ENCODE peak calls at places on chromosomes 6 and 20, in seven cellular contexts. O is AG04450, I is OCI-LY7, Y is IMR-90, Q is lung, H is upper lobe of right lung, W is transverse colon. D is an unnamed sample. For H3K9me3, the result is how much of the 10 kb centered on the place peaks cover.

GRCh38 chr20:34062651-34063482 is 49.2 kb downstream of the EIF2S2 start:
- DNase-seq in O (no peak), I (no peak), Y (peak), Q (no peak), H (no peak), W (no peak), D (no peak)

GRCh38 chr6:56729719-56730118 is 87.0 kb upstream of the DST start:
- DNase-seq in O (no peak), I (no peak), Y (peak), Q (no peak), H (no peak), W (no peak), D (no peak)

GRCh38 chr6:47303383-47303782 is 6.3 kb downstream of the TNFRSF21 start:
- DNase-seq in O (no peak), I (no peak), Y (no peak), Q (no peak), H (no peak), W (no peak), D (no peak)

GRCh38 chr6:2231438-2231837 is 14.0 kb downstream of the GMDS start:
- DNase-seq in O (no peak), I (no peak), Y (peak), Q (no peak), H (no peak), W (no peak), D (no peak)

GRCh38 chr6:158536084-158536890 is 23.6 kb upstream of the TMEM181 start:
- DNase-seq in O (no peak), I (peak), Y (peak), Q (peak), H (peak), W (peak), D (no peak)

GRCh38 chr6:37242429-37243052 is 15.0 kb upstream of the TBC1D22B start:
- DNase-seq in O (peak), I (no peak), Y (peak), Q (peak), H (no peak), W (no peak), D (peak)

GRCh38 chr6:108359901-108360882 is 65.3 kb downstream of the AFG1L start:
- DNase-seq in O (no peak), I (peak), Y (peak), Q (no peak), H (no peak), W (no peak), D (no peak)

GRCh38 chr6:142929751-142930358 is 15.1 kb downstream of the HIVEP2 start:
- DNase-seq in O (no peak), I (no peak), Y (peak), Q (no peak), H (no peak), W (no peak), D (no peak)

GRCh38 chr20:46512943-46513844 is at the start of gene ZNF334:
- DNase-seq in O (no peak), I (no peak), Y (peak), Q (peak), H (peak), W (peak), D (no peak)

GRCh38 chr6:11381801-11382513 is 149.5 kb upstream of the NEDD9 start:
- DNase-seq in O (no peak), I (peak), Y (no peak), Q (peak), H (peak), W (peak), D (no peak)

GRCh38 chr20:8267009-8267408 is 134.9 kb downstream of the PLCB1 start:
- DNase-seq in O (no peak), I (no peak), Y (no peak), Q (no peak), H (no peak), W (no peak), D (no peak)

GRCh38 chr6:10559492-10560150 is 38.5 kb downstream of the GCNT2 start:
- DNase-seq in O (no peak), I (no peak), Y (no peak), Q (no peak), H (no peak), W (no peak), D (no peak)

GRCh38 chr6:30493643-30494250 is 4.4 kb downstream of the HLA-E start:
- DNase-seq in O (no peak), I (no peak), Y (no peak), Q (no peak), H (no peak), W (no peak), D (no peak)

GRCh38 chr6:113859349-113860164 is 2.4 kb downstream of the MARCKS start:
- DNase-seq in O (no peak), I (no peak), Y (peak), Q (no peak), H (peak), W (peak), D (no peak)

GRCh38 chr6:169780571-169781091 is 29.2 kb downstream of the ERMARD start:
- DNase-seq in O (peak), I (no peak), Y (peak), Q (no peak), H (no peak), W (no peak), D (peak)

GRCh38 chr6:30491963-30492616 is 2.8 kb downstream of the HLA-E start:
- DNase-seq in O (no peak), I (no peak), Y (no peak), Q (no peak), H (no peak), W (no peak), D (no peak)

GRCh38 chr6:30770164-30770563 is 25.8 kb upstream of the IER3 start:
- DNase-seq in O (no peak), I (no peak), Y (peak), Q (no peak), H (no peak), W (no peak), D (no peak)

GRCh38 chr6:150038202-150038830 is 13.0 kb upstream of the RAET1L start:
- DNase-seq in O (no peak), I (no peak), Y (no peak), Q (no peak), H (no peak), W (no peak), D (no peak)

GRCh38 chr6:148342146-148343027 is at the start of gene SASH1:
- DNase-seq in O (peak), I (no peak), Y (peak), Q (peak), H (peak), W (peak), D (peak)

GRCh38 chr20:56975838-56976237 is 290.6 kb downstream of the BMP7 start:
- DNase-seq in O (no peak), I (no peak), Y (no peak), Q (no peak), H (no peak), W (no peak), D (no peak)

GRCh38 chr20:17637985-17638640 is 43.9 kb downstream of the RRBP1 start:
- DNase-seq in O (no peak), I (no peak), Y (no peak), Q (no peak), H (no peak), W (no peak), D (no peak)
- H3K27ac ChIP-seq in O (no peak), I (no peak), Y (no peak), Q (no peak), H (no peak), W (no peak), D (peak)

GRCh38 chr20:55782861-55783260 is 222.5 kb downstream of the CBLN4 start:
- DNase-seq in O (no peak), I (no peak), Y (no peak), Q (no peak), H (no peak), W (no peak), D (no peak)
- H3K9me3 ChIP-seq in O (under half), I (under half), Y (under half), Q (under half), H (under half), W (under half), D (under half)

GRCh38 chr20:35297153-35297552 is 4.9 kb upstream of the FAM83C start:
- DNase-seq in O (no peak), I (no peak), Y (no peak), Q (no peak), H (no peak), W (no peak), D (no peak)
- TF ChIP-seq CTCF in O (no peak), I (no peak), Y (no peak), Q (no peak), H (no peak), W (no peak), D (no peak)

GRCh38 chr6:52532457-52532856 is 44.4 kb downstream of the TRAM2 start:
- DNase-seq in O (no peak), I (no peak), Y (peak), Q (no peak), H (no peak), W (no peak), D (no peak)
- H3K27ac ChIP-seq in O (no peak), I (no peak), Y (peak), Q (no peak), H (no peak), W (no peak), D (no peak)

GRCh38 chr6:138757131-138757530 is 16.4 kb upstream of the CCDC28A start:
- DNase-seq in O (no peak), I (no peak), Y (no peak), Q (no peak), H (no peak), W (no peak), D (no peak)
- H3K9me3 ChIP-seq in O (under half), I (under half), Y (under half), Q (under half), H (under half), W (under half), D (under half)

GRCh38 chr20:50482396-50482890 is 27.7 kb upstream of the PTPN1 start:
- DNase-seq in O (no peak), I (no peak), Y (no peak), Q (no peak), H (no peak), W (no peak), D (no peak)

GRCh38 chr20:50488236-50488806 is 21.9 kb upstream of the PTPN1 start:
- DNase-seq in O (no peak), I (peak), Y (no peak), Q (no peak), H (no peak), W (no peak), D (no peak)

GRCh38 chr20:50487397-50487796 is 22.8 kb upstream of the PTPN1 start:
- DNase-seq in O (no peak), I (no peak), Y (no peak), Q (no peak), H (no peak), W (no peak), D (no peak)

GRCh38 chr20:50481741-50482140 is 28.4 kb upstream of the PTPN1 start:
- DNase-seq in O (no peak), I (no peak), Y (no peak), Q (no peak), H (no peak), W (no peak), D (no peak)

DNA sequence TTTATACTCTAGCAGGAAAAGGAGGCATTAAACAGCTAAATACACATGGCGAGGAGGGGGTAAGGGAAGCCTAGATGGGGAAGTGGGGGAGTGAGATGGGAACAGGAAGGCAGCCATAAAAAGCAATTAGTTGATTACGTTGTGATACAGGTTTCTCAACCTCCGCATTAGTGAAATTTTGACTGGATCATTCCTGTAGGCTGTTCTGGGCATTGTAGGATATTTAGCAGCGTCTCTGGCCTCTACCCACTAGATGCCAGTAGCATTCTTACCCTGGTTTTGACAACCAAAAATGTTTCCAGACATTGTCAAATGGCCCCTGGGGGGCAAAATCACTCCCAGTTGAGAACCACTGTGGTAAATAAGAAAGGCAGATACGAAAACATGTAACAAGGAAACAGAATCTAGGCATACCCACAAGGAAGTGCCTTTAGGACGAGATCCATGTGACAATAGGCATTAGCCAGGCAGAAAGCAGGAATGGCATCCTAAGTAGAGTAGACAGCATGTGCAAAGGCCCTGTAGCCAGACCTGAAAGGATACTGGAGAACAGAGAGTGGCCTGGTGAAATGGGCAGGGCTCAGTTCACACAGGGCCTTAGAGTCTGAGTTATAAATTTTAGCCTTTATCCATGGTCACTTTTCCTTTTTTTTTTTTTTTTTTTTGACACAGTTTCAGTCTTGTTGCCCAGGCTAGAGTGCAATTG is 25.8 kb upstream of the PTPN1 start:
- DNase-seq in O (no peak), I (no peak), Y (no peak), Q (no peak), H (no peak), W (no peak), D (no peak)
- TF ChIP-seq CTCF in O (no peak), I (no peak), Y (peak), Q (no peak), H (no peak), W (no peak), D (no peak)

D was measured in right atrium auricular region.